ENCODE peak calls at places on chromosomes 1 and 21, in four cellular contexts. One of them, this sample, is unnamed.

GRCh38 chr1:244757091-244757939 is 78.1 kb upstream of the COX20 start:
- DNase-seq in A549: no peak
- DNase-seq in CD4-positive, alpha-beta memory T cell: no peak
- DNase-seq in IMR-90: peak; percentile 34
- DNase-seq in this sample: peak; percentile 32

GRCh38 chr1:101100674-101101073 is 75.1 kb upstream of the DPH5 start:
- DNase-seq in A549: no peak
- DNase-seq in CD4-positive, alpha-beta memory T cell: no peak
- DNase-seq in IMR-90: no peak
- DNase-seq in this sample: no peak

GRCh38 chr21:42671778-42672593 is 18.6 kb downstream of the PDE9A start:
- DNase-seq in A549: no peak
- DNase-seq in IMR-90: no peak
- DNase-seq in CD4-positive, alpha-beta memory T cell: no peak
- DNase-seq in this sample: no peak

GRCh38 chr21:32360401-32360981 is 32.3 kb downstream of the URB1 start:
- DNase-seq in IMR-90: no peak
- DNase-seq in CD4-positive, alpha-beta memory T cell: no peak
- DNase-seq in A549: no peak
- DNase-seq in this sample: no peak

GRCh38 chr1:227192163-227192562 is 126.1 kb downstream of the CDC42BPA start:
- DNase-seq in IMR-90: peak; percentile 98
- DNase-seq in A549: no peak
- DNase-seq in CD4-positive, alpha-beta memory T cell: no peak
- DNase-seq in this sample: peak; percentile 29

GRCh38 chr1:2585318-2586092 is 1.1 kb upstream of the PRXL2B start:
- DNase-seq in CD4-positive, alpha-beta memory T cell: peak; percentile 88
- DNase-seq in A549: peak; percentile 31
- DNase-seq in IMR-90: peak; percentile 24
- DNase-seq in this sample: peak; percentile 76

GRCh38 chr1:2564815-2565415 is 8.7 kb downstream of the TNFRSF14 start:
- DNase-seq in IMR-90: no peak
- DNase-seq in A549: no peak
- DNase-seq in CD4-positive, alpha-beta memory T cell: no peak
- DNase-seq in this sample: no peak

GRCh38 chr1:2602311-2602835 is 15.8 kb downstream of the PRXL2B start:
- DNase-seq in IMR-90: no peak
- DNase-seq in A549: no peak
- DNase-seq in CD4-positive, alpha-beta memory T cell: no peak
- DNase-seq in this sample: no peak

GRCh38 chr1:34113887-34114286 is 51.1 kb downstream of the CSMD2 start:
- DNase-seq in A549: peak; percentile 3
- DNase-seq in IMR-90: no peak
- DNase-seq in CD4-positive, alpha-beta memory T cell: no peak
- DNase-seq in this sample: no peak

GRCh38 chr1:165886988-165887387 is 59.6 kb downstream of the UCK2 start:
- DNase-seq in A549: no peak
- DNase-seq in CD4-positive, alpha-beta memory T cell: no peak
- DNase-seq in IMR-90: no peak
- DNase-seq in this sample: no peak

GRCh38 chr21:35323947-35324346 is 274.8 kb upstream of the RUNX1 start:
- DNase-seq in IMR-90: no peak
- DNase-seq in CD4-positive, alpha-beta memory T cell: no peak
- DNase-seq in A549: no peak
- DNase-seq in this sample: no peak

GRCh38 chr1:234987415-234988159 is 141.1 kb downstream of the TOMM20 start:
- DNase-seq in A549: peak; percentile 55
- DNase-seq in IMR-90: peak; percentile 87
- DNase-seq in CD4-positive, alpha-beta memory T cell: no peak
- DNase-seq in this sample: peak; percentile 68

GRCh38 chr1:158118713-158119402 is 61.8 kb upstream of the CD1D start:
- DNase-seq in CD4-positive, alpha-beta memory T cell: no peak
- DNase-seq in IMR-90: no peak
- DNase-seq in A549: no peak
- DNase-seq in this sample: no peak

GRCh38 chr1:61215676-61216289 is 133.4 kb downstream of the NFIA start:
- DNase-seq in CD4-positive, alpha-beta memory T cell: no peak
- DNase-seq in A549: no peak
- DNase-seq in IMR-90: no peak
- DNase-seq in this sample: no peak

GRCh38 chr1:206513312-206514111 is 6.2 kb downstream of the RASSF5 start:
- DNase-seq in A549: no peak
- DNase-seq in IMR-90: peak; percentile 87
- DNase-seq in CD4-positive, alpha-beta memory T cell: no peak
- DNase-seq in this sample: no peak

GRCh38 chr1:39996396-39997004 is 41.6 kb downstream of the MFSD2A start:
- DNase-seq in CD4-positive, alpha-beta memory T cell: no peak
- DNase-seq in IMR-90: peak; percentile 45
- DNase-seq in A549: no peak
- DNase-seq in this sample: no peak

GRCh38 chr1:30748699-30749401 is 8.7 kb downstream of the LAPTM5 start:
- DNase-seq in A549: no peak
- DNase-seq in IMR-90: no peak
- DNase-seq in CD4-positive, alpha-beta memory T cell: peak; percentile 70
- DNase-seq in this sample: no peak

GRCh38 chr1:186662752-186663151 is 17.5 kb downstream of the PTGS2 start:
- DNase-seq in IMR-90: peak; percentile 52
- DNase-seq in CD4-positive, alpha-beta memory T cell: no peak
- DNase-seq in A549: no peak
- DNase-seq in this sample: no peak

GRCh38 chr1:228989992-228990827 is 254.9 kb downstream of the RHOU start:
- DNase-seq in A549: no peak
- DNase-seq in IMR-90: no peak
- DNase-seq in CD4-positive, alpha-beta memory T cell: no peak
- DNase-seq in this sample: peak; percentile 65

GRCh38 chr1:180606109-180606508 is 25.7 kb upstream of the XPR1 start:
- DNase-seq in CD4-positive, alpha-beta memory T cell: no peak
- DNase-seq in IMR-90: no peak
- DNase-seq in A549: no peak
- DNase-seq in this sample: no peak

GRCh38 chr21:31735518-31735992 is 3.6 kb upstream of the SCAF4 start:
- DNase-seq in CD4-positive, alpha-beta memory T cell: no peak
- DNase-seq in IMR-90: no peak
- DNase-seq in A549: no peak
- DNase-seq in this sample: no peak

GRCh38 chr1:100624886-100625430 is 87.0 kb downstream of the GPR88 start:
- DNase-seq in A549: no peak
- DNase-seq in IMR-90: peak; percentile 31
- DNase-seq in CD4-positive, alpha-beta memory T cell: no peak
- DNase-seq in this sample: no peak

GRCh38 chr1:202643397-202644218 is 66.6 kb downstream of the SYT2 start:
- DNase-seq in IMR-90: no peak
- DNase-seq in A549: no peak
- DNase-seq in CD4-positive, alpha-beta memory T cell: no peak
- DNase-seq in this sample: no peak

GRCh38 chr1:212030936-212031528 is 4.3 kb downstream of the INTS7 start:
- DNase-seq in A549: peak; percentile 54
- DNase-seq in CD4-positive, alpha-beta memory T cell: no peak
- DNase-seq in IMR-90: peak; percentile 91
- DNase-seq in this sample: no peak

GRCh38 chr21:46295996-46296752 is 10.0 kb downstream of the YBEY start:
- DNase-seq in A549: no peak
- DNase-seq in IMR-90: peak; percentile 32
- DNase-seq in CD4-positive, alpha-beta memory T cell: peak; percentile 71
- DNase-seq in this sample: no peak

GRCh38 chr1:81604982-81605381 is 195.8 kb upstream of the ADGRL2 start:
- DNase-seq in CD4-positive, alpha-beta memory T cell: no peak
- DNase-seq in A549: no peak
- DNase-seq in IMR-90: no peak
- DNase-seq in this sample: no peak

GRCh38 chr1:216641669-216642460 is 81.4 kb downstream of the ESRRG start:
- DNase-seq in A549: no peak
- DNase-seq in CD4-positive, alpha-beta memory T cell: no peak
- DNase-seq in IMR-90: peak; percentile 6
- DNase-seq in this sample: no peak

GRCh38 chr1:36673207-36673606 is 190.5 kb upstream of the CSF3R start:
- DNase-seq in IMR-90: no peak
- DNase-seq in CD4-positive, alpha-beta memory T cell: no peak
- DNase-seq in A549: no peak
- DNase-seq in this sample: no peak

GRCh38 chr1:10795305-10796021 is 983 bp downstream of the CASZ1 start:
- DNase-seq in A549: no peak
- DNase-seq in CD4-positive, alpha-beta memory T cell: no peak
- DNase-seq in IMR-90: no peak
- DNase-seq in this sample: no peak

GRCh38 chr1:205339197-205339702 is 17.5 kb downstream of the KLHDC8A start:
- DNase-seq in CD4-positive, alpha-beta memory T cell: no peak
- DNase-seq in A549: no peak
- DNase-seq in IMR-90: no peak
- DNase-seq in this sample: no peak

GRCh38 chr1:61157420-61157987 is 75.1 kb downstream of the NFIA start:
- DNase-seq in CD4-positive, alpha-beta memory T cell: no peak
- DNase-seq in IMR-90: peak; percentile 66
- DNase-seq in A549: no peak
- DNase-seq in this sample: no peak

GRCh38 chr1:21022279-21023040 is 154.2 kb downstream of the EIF4G3 start:
- DNase-seq in CD4-positive, alpha-beta memory T cell: peak; percentile 68
- DNase-seq in IMR-90: peak; percentile 99
- DNase-seq in A549: peak; percentile 73
- DNase-seq in this sample: peak; percentile 64

GRCh38 chr1:225941220-225941948 is at the start of gene LEFTY2:
- DNase-seq in CD4-positive, alpha-beta memory T cell: no peak
- DNase-seq in A549: no peak
- DNase-seq in IMR-90: no peak
- DNase-seq in this sample: no peak

GRCh38 chr1:226107471-226108460 is 45.2 kb downstream of the H3-3A start:
- DNase-seq in CD4-positive, alpha-beta memory T cell: no peak
- DNase-seq in IMR-90: no peak
- DNase-seq in A549: no peak
- DNase-seq in this sample: no peak

GRCh38 chr1:1775364-1776226 is 2.7 kb downstream of the NADK start:
- DNase-seq in A549: no peak
- DNase-seq in IMR-90: no peak
- DNase-seq in CD4-positive, alpha-beta memory T cell: no peak
- DNase-seq in this sample: no peak

DNA sequence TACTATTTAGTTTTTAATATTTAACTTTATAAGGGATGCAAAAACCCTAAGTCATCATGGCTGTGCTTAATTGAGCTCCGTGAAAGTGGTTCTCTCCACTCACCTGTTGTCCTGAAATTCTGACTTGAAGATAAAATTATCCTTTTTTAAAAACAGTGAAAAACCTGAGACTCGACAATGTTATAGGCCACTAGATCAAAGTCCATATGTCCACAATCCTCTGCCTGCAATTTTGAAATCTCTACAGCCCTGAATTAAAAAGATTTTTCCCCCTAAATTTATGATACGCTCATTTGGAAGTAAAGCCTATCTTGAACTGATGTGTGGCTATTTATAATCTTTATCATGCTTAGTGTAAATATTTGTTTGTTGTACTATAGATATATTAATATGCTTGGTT is 18.7 kb downstream of the OSBPL9 start:
- DNase-seq in CD4-positive, alpha-beta memory T cell: no peak
- DNase-seq in A549: no peak
- DNase-seq in IMR-90: no peak
- DNase-seq in this sample: no peak
- H3K4me1 ChIP-seq in CD4-positive, alpha-beta memory T cell: no peaks in the 10 kb centered on the region
- H3K4me1 ChIP-seq in A549: peaks cover 59% of the 10 kb centered on the region
- H3K4me1 ChIP-seq in IMR-90: peaks cover 7% of the 10 kb centered on the region
- H3K4me1 ChIP-seq in this sample: peaks cover 21% of the 10 kb centered on the region

GRCh38 chr21:7953058-7953457 is 2568.3 kb upstream of the TPTE start:
- DNase-seq in IMR-90: no peak
- DNase-seq in A549: no peak
- DNase-seq in CD4-positive, alpha-beta memory T cell: no peak
- DNase-seq in this sample: no peak
- H3K9me3 ChIP-seq in IMR-90: peaks cover 76% of the 10 kb centered on the region
- H3K9me3 ChIP-seq in A549: peaks cover 34% of the 10 kb centered on the region
- H3K9me3 ChIP-seq in CD4-positive, alpha-beta memory T cell: peaks cover 28% of the 10 kb centered on the region
- H3K9me3 ChIP-seq in this sample: peaks cover 63% of the 10 kb centered on the region

GRCh38 chr1:187938092-187938491 is 1109.3 kb downstream of the PLA2G4A start:
- DNase-seq in IMR-90: no peak
- DNase-seq in A549: no peak
- DNase-seq in CD4-positive, alpha-beta memory T cell: no peak
- DNase-seq in this sample: no peak

GRCh38 chr1:187931781-187932180 is 1103.0 kb downstream of the PLA2G4A start:
- DNase-seq in CD4-positive, alpha-beta memory T cell: no peak
- DNase-seq in A549: no peak
- DNase-seq in IMR-90: no peak
- DNase-seq in this sample: no peak

GRCh38 chr1:187933562-187934419 is 1105.0 kb downstream of the PLA2G4A start:
- DNase-seq in IMR-90: no peak
- DNase-seq in A549: no peak
- DNase-seq in CD4-positive, alpha-beta memory T cell: no peak
- DNase-seq in this sample: no peak

DNA sequence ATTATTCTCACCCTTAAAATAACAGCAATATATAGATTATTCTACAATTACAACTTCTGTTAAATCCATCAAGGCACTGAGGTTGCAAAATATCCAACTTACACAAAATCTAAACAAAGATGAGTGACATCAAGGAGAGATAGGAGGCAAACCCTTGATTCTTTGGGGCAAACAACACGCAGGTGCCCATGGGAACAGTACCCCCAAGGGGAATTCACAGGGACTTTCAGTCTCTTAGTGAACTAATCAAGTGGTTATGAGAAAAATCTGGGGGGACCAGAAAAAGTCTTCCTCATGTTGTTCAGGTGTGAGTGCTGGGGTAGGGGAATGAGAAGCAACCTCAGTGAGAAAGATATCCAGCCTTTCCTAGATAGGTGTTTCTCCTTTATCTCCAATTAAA is 1107.9 kb downstream of the PLA2G4A start:
- DNase-seq in A549: no peak
- DNase-seq in CD4-positive, alpha-beta memory T cell: no peak
- DNase-seq in IMR-90: no peak
- DNase-seq in this sample: no peak
- H3K27ac ChIP-seq in A549: no peak overlapping the region
- H3K27ac ChIP-seq in CD4-positive, alpha-beta memory T cell: no peak overlapping the region
- H3K27ac ChIP-seq in IMR-90: no peak overlapping the region
- H3K27ac ChIP-seq in this sample: no peak overlapping the region

DNA sequence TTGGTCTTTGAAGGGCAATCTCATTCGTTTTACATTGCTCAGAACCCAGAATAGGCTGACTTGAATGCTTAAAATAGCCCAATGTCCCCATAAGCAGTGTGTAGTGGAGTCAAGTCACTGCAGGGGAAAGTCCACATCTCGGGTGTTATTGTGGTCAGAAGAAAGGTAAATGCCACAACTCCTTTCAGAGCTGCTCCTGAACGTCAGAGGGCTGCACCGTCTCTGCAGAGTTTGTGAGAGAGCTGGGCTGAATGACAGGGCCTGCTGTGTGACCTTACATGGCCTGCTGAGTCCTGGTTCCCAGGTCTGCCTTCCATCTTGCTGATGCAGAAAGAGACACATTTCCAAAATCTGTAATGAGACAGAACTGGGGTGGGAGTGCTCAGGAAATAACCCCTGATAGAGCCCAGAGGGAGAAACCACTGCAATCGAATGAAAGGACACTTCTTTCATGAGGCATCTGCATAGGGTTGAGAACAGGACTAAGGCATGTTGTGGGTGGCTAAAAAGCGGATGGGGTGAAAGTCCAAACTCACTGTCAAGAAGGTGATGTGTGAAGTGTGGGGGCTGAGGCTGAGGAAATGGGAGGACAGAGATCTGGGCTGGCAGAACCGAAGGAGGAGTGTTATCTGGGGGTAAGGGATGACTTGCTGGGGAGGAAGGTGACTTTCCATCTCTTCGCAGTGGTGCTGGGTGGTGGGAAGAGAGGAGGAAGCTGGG is 33.8 kb downstream of the XCL2 start:
- DNase-seq in A549: no peak
- DNase-seq in CD4-positive, alpha-beta memory T cell: no peak
- DNase-seq in IMR-90: no peak
- DNase-seq in this sample: no peak
- H3K4me1 ChIP-seq in A549: peaks cover 13% of the 10 kb centered on the region
- H3K4me1 ChIP-seq in CD4-positive, alpha-beta memory T cell: peaks cover 30% of the 10 kb centered on the region
- H3K4me1 ChIP-seq in IMR-90: peaks cover 5% of the 10 kb centered on the region
- H3K4me1 ChIP-seq in this sample: peaks cover 2% of the 10 kb centered on the region

This sample was measured in lung.